ENCODE peak calls at places on chromosome 2, in six cellular contexts. J, P, O, G, Y and B are unnamed samples.

GRCh38 chr2:172339431-172340010 is 87.9 kb upstream of the ITGA6 start:
- DNase-seq in J (no peak), P (no peak), O (no peak), G (no peak), Y (no peak), B (no peak)

GRCh38 chr2:47809903-47810302 is 27.0 kb downstream of the MSH6 start:
- DNase-seq in J (no peak), P (no peak), O (no peak), G (no peak), Y (no peak), B (no peak)

GRCh38 chr2:127576433-127577207 is 41.1 kb downstream of the MYO7B start:
- DNase-seq in J (no peak), P (peak; percentile 20), O (peak; percentile 37), G (no peak), Y (no peak), B (no peak)

GRCh38 chr2:120881981-120882788 is 146.5 kb downstream of the GLI2 start:
- DNase-seq in J (no peak), P (no peak), O (no peak), G (no peak), Y (no peak), B (no peak)

GRCh38 chr2:226782092-226782713 is 17.4 kb downstream of the IRS1 start:
- DNase-seq in J (no peak), P (peak; percentile 55), O (no peak), G (no peak), Y (no peak), B (no peak)

GRCh38 chr2:105085525-105085924 is 47.7 kb downstream of the MRPS9 start:
- DNase-seq in J (no peak), P (no peak), O (no peak), G (no peak), Y (no peak), B (no peak)

GRCh38 chr2:152466041-152466440 is 131.1 kb downstream of the FMNL2 start:
- DNase-seq in J (no peak), P (no peak), O (no peak), G (no peak), Y (no peak), B (no peak)

GRCh38 chr2:558302-558642 is 118.9 kb downstream of the TMEM18 start:
- DNase-seq in J (no peak), P (no peak), O (no peak), G (no peak), Y (no peak), B (no peak)

GRCh38 chr2:42008241-42008911 is 39.4 kb upstream of the PKDCC start:
- DNase-seq in J (no peak), P (no peak), O (no peak), G (no peak), Y (no peak), B (no peak)

GRCh38 chr2:240227538-240228428 is 87.3 kb upstream of the OTOS start:
- DNase-seq in J (no peak), P (no peak), O (no peak), G (no peak), Y (no peak), B (peak; percentile 3)

GRCh38 chr2:232058063-232058877 is 96.8 kb downstream of the DIS3L2 start:
- DNase-seq in J (no peak), P (no peak), O (no peak), G (no peak), Y (no peak), B (no peak)

GRCh38 chr2:20693317-20693716 is 26.4 kb downstream of the GDF7 start:
- DNase-seq in J (no peak), P (no peak), O (no peak), G (no peak), Y (no peak), B (no peak)

GRCh38 chr2:75561566-75562512 is 1.1 kb upstream of the EVA1A start:
- DNase-seq in J (no peak), P (no peak), O (no peak), G (no peak), Y (no peak), B (no peak)

GRCh38 chr2:74387346-74387745 is 7.2 kb upstream of the DCTN1 start:
- DNase-seq in J (no peak), P (peak; percentile 45), O (no peak), G (no peak), Y (no peak), B (no peak)